ENCODE peak calls at places on chromosome 5, in six cellular contexts. D, R, M, S, P and Y are unnamed samples.

GRCh38 chr5:33188089-33188488 is 252.7 kb upstream of the TARS1 start:
- DNase-seq in S (no peak), M (no peak), R (no peak), P (no peak), D (no peak), Y (no peak)

GRCh38 chr5:88509403-88509802 is 240.8 kb upstream of the TMEM161B start:
- DNase-seq in D (no peak), R (no peak), M (no peak), P (no peak), S (no peak), Y (no peak)

GRCh38 chr5:81537905-81538535 is 144.1 kb upstream of the ACOT12 start:
- DNase-seq in M (no peak), S (no peak), P (no peak), D (no peak), R (no peak), Y (no peak)

GRCh38 chr5:95673076-95673475 is 9.7 kb downstream of the SPATA9 start:
- DNase-seq in S (peak; percentile 66), P (peak; percentile 79), D (no peak), M (no peak), R (no peak), Y (no peak)

GRCh38 chr5:141603912-141604311 is 14.9 kb downstream of the DIAPH1 start:
- DNase-seq in S (no peak), M (no peak), P (no peak), D (peak; percentile 9), R (no peak), Y (no peak)

GRCh38 chr5:58318468-58318867 is 141.4 kb downstream of the PLK2 start:
- DNase-seq in P (peak; percentile 33), R (no peak), M (no peak), D (no peak), S (no peak), Y (no peak)

GRCh38 chr5:5327126-5327525 is 95.4 kb upstream of the ICE1 start:
- DNase-seq in R (no peak), M (no peak), S (no peak), D (no peak), P (no peak), Y (no peak)

GRCh38 chr5:32258406-32258805 is 54.3 kb downstream of the MTMR12 start:
- DNase-seq in S (no peak), M (no peak), R (no peak), P (no peak), D (no peak), Y (no peak)

GRCh38 chr5:161580621-161581020 is 34.1 kb upstream of the GABRB2 start:
- DNase-seq in S (no peak), R (no peak), D (no peak), P (no peak), M (no peak), Y (no peak)

GRCh38 chr5:80206282-80206681 is 49.6 kb downstream of the SERINC5 start:
- DNase-seq in D (no peak), P (peak; percentile 79), M (no peak), R (no peak), S (no peak), Y (no peak)

GRCh38 chr5:145829708-145830361 is 5.3 kb downstream of the PRELID2 start:
- DNase-seq in P (peak; percentile 13), M (no peak), S (no peak), R (no peak), D (no peak), Y (no peak)

GRCh38 chr5:78501411-78502338 is 141.3 kb downstream of the SCAMP1 start:
- DNase-seq in M (no peak), P (peak; percentile 75), R (no peak), D (peak; percentile 47), S (no peak), Y (no peak)

GRCh38 chr5:160274483-160274931 is 37.9 kb downstream of the CCNJL start:
- DNase-seq in R (no peak), S (no peak), M (no peak), D (no peak), P (no peak), Y (no peak)

GRCh38 chr5:116273458-116274242 is 188.8 kb downstream of the COMMD10 start:
- DNase-seq in R (no peak), D (peak; percentile 4), S (no peak), P (peak; percentile 43), M (no peak), Y (no peak)

GRCh38 chr5:9363026-9363793 is 182.7 kb downstream of the SEMA5A start:
- DNase-seq in R (no peak), S (no peak), P (peak; percentile 5), D (no peak), M (no peak), Y (no peak)

GRCh38 chr5:3340471-3340870 is 255.2 kb upstream of the IRX1 start:
- DNase-seq in R (no peak), S (peak; percentile 30), P (no peak), M (no peak), D (no peak), Y (no peak)

GRCh38 chr5:4128994-4129393 is 533.4 kb downstream of the IRX1 start:
- DNase-seq in M (no peak), D (no peak), P (no peak), S (no peak), R (no peak), Y (no peak)

GRCh38 chr5:177330991-177331837 is 19.5 kb upstream of the MXD3 start:
- DNase-seq in P (no peak), D (no peak), S (no peak), M (no peak), R (no peak), Y (no peak)

GRCh38 chr5:98805070-98805469 is 31.6 kb downstream of the RGMB start:
- DNase-seq in P (no peak), M (no peak), S (no peak), R (no peak), D (no peak), Y (no peak)

GRCh38 chr5:176943816-176944215 is 44.7 kb upstream of the HK3 start:
- DNase-seq in M (no peak), R (no peak), P (no peak), S (no peak), D (no peak), Y (no peak)

GRCh38 chr5:72163349-72163983 is 56.2 kb downstream of the MAP1B start:
- DNase-seq in P (no peak), D (no peak), S (no peak), R (no peak), M (no peak), Y (no peak)

GRCh38 chr5:157718529-157718928 is 12.7 kb upstream of the THG1L start:
- DNase-seq in S (no peak), M (no peak), R (no peak), P (peak; percentile 83), D (peak; percentile 78), Y (no peak)

GRCh38 chr5:147482426-147483196 is 27.3 kb downstream of the DPYSL3 start:
- DNase-seq in P (peak; percentile 37), R (no peak), D (no peak), M (no peak), S (no peak), Y (no peak)

GRCh38 chr5:152650413-152650812 is 245.3 kb upstream of the NMUR2 start:
- DNase-seq in R (no peak), M (no peak), D (no peak), S (no peak), P (no peak), Y (no peak)

GRCh38 chr5:160240350-160240749 is 11.0 kb downstream of the FABP6 start:
- DNase-seq in M (no peak), R (no peak), D (no peak), S (no peak), P (no peak), Y (no peak)

GRCh38 chr5:67640011-67640410 is 443.4 kb upstream of the CD180 start:
- DNase-seq in S (no peak), R (no peak), M (no peak), D (peak; percentile 67), P (no peak), Y (no peak)

GRCh38 chr5:142014911-142015584 is 2.2 kb upstream of the GNPDA1 start:
- DNase-seq in D (peak; percentile 59), S (no peak), R (no peak), M (no peak), P (peak; percentile 68), Y (no peak)

GRCh38 chr5:72387985-72388384 is 67.8 kb downstream of the PTCD2 start:
- DNase-seq in R (no peak), S (no peak), M (no peak), D (peak; percentile 73), P (peak; percentile 95), Y (no peak)

GRCh38 chr5:180658774-180659564 is 9.6 kb upstream of the FLT4 start:
- DNase-seq in S (no peak), R (no peak), M (no peak), P (no peak), D (no peak), Y (no peak)